ENCODE peak calls at places on chromosomes 7 and 10, in eight cellular contexts. F is IMR-90, X is stomach, R is breast epithelium, L is body of pancreas, K is adrenal gland, W is right lobe of liver, T is transverse colon. N is an unnamed sample.

GRCh38 chr10:131703527-131703926 is 197.3 kb upstream of the PPP2R2D start:
- DNase-seq in F (no peak), X (no peak), W (no peak), R (no peak), L (peak; percentile 2), T (no peak), K (no peak), N (no peak)

GRCh38 chr7:27933691-27934565 is 194.0 kb downstream of the TAX1BP1 start:
- DNase-seq in K (no peak), F (no peak), L (no peak), X (no peak), T (no peak), W (no peak), R (no peak), N (no peak)

GRCh38 chr7:147415991-147416390 is 1174.6 kb upstream of the C7orf33 start:
- DNase-seq in T (no peak), K (no peak), R (no peak), X (no peak), L (no peak), W (no peak), F (peak; percentile 35), N (no peak)

GRCh38 chr10:16819436-16819835 is 2.2 kb upstream of the RSU1 start:
- DNase-seq in R (no peak), L (no peak), X (no peak), T (no peak), K (no peak), F (no peak), W (no peak), N (no peak)

GRCh38 chr7:132980406-132980805 is 101.5 kb downstream of the CHCHD3 start:
- DNase-seq in R (no peak), T (no peak), K (no peak), L (no peak), X (no peak), F (peak; percentile 6), W (no peak), N (no peak)

GRCh38 chr10:122112021-122112616 is 123.2 kb downstream of the TACC2 start:
- DNase-seq in L (no peak), R (no peak), X (no peak), W (no peak), F (peak; percentile 76), T (peak; percentile 20), K (no peak), N (no peak)

GRCh38 chr7:114663502-114663901 is 248.9 kb downstream of the FOXP2 start:
- DNase-seq in W (no peak), K (no peak), R (no peak), F (peak; percentile 34), T (peak; percentile 8), X (no peak), L (no peak), N (no peak)

GRCh38 chr7:127652333-127653248 is 597 bp downstream of the SND1 start:
- DNase-seq in T (no peak), W (no peak), R (no peak), X (no peak), K (peak; percentile 29), F (peak; percentile 62), L (peak; percentile 18), N (no peak)

GRCh38 chr10:43998021-43998809 is 349.5 kb upstream of the ZNF32 start:
- DNase-seq in L (no peak), K (no peak), W (no peak), X (no peak), F (peak; percentile 10), R (no peak), T (no peak), N (no peak)

GRCh38 chr7:28858206-28858605 is 99.9 kb downstream of the TRIL start:
- DNase-seq in F (peak; percentile 83), W (no peak), R (no peak), L (no peak), K (no peak), X (no peak), T (no peak), N (no peak)

GRCh38 chr7:74092964-74093339 is 9.3 kb downstream of the LIMK1 start:
- DNase-seq in F (peak; percentile 19), L (no peak), R (no peak), X (no peak), W (no peak), K (peak; percentile 45), T (peak; percentile 61), N (peak; percentile 48)

GRCh38 chr7:43647772-43648643 is 65.1 kb downstream of the STK17A start:
- DNase-seq in W (no peak), K (peak; percentile 85), L (peak; percentile 60), T (peak; percentile 59), R (peak; percentile 71), X (peak; percentile 71), F (peak; percentile 100), N (peak; percentile 67)

GRCh38 chr10:84818956-84819355 is 490.6 kb downstream of the CCSER2 start:
- DNase-seq in F (no peak), W (no peak), X (no peak), R (no peak), L (no peak), T (no peak), K (no peak), N (no peak)

GRCh38 chr7:124009321-124009720 is 23.5 kb downstream of the TMEM229A start:
- DNase-seq in X (no peak), F (no peak), T (no peak), R (no peak), L (no peak), K (no peak), W (no peak), N (no peak)

GRCh38 chr10:26441491-26442214 is 3.5 kb downstream of the APBB1IP start:
- DNase-seq in T (no peak), W (no peak), R (no peak), L (no peak), X (no peak), F (no peak), K (no peak), N (no peak)

GRCh38 chr10:22649977-22650376 is 64.4 kb downstream of the PIP4K2A start:
- DNase-seq in X (no peak), R (no peak), K (no peak), T (no peak), F (no peak), W (no peak), L (no peak), N (no peak)

GRCh38 chr7:140044251-140044650 is 18.5 kb downstream of the PARP12 start:
- DNase-seq in T (no peak), F (no peak), X (no peak), L (no peak), K (no peak), W (no peak), R (no peak), N (no peak)

GRCh38 chr10:112904000-112904399 is 46.0 kb upstream of the TCF7L2 start:
- DNase-seq in T (no peak), K (no peak), L (no peak), F (peak; percentile 60), R (no peak), X (no peak), W (no peak), N (no peak)

DNA sequence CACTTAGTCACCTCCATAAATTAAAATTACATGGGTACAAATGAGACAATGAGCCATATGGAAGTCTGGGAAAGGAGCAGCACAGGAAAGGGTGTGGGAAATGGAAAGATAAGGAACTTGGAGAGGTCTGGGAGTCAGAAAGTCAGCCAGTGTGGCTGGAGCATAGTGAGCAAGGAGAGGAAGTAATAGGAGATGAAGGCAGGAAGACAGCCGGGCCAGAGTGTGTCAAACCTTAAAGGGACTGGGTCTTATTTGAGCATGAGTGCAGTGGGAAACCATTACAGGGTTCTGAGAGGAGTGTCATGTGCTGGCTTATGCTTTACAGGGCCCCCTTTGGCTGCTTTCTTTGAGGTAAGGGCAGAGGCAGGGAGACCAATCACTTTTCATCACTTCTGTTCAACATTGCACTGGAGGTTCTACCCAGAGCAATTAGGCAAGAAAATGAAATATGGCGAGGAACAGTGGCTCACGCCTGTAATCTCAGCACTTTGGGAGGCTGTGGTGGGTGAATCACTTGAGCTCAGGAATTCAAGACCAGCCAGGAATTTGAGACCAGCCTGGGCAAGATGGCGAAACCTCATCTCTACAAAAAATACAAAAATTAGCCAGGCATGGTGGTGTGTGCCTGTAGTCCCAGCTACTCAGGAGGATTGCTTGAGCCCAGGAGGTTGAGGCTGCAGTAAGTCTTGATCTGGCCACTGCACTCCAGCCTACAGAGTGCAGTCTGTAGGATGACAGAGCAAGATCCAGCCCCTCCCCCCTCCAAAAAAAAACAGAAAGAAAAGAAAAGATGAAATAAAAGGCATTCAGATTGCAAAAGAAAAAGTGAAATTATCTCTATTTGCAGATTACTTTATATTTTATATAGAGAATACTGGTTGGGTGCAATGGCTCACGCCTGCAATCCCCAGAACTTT is 21.0 kb upstream of the ZMIZ2 start:
- DNase-seq in W (no peak), K (no peak), F (peak; percentile 81), X (no peak), L (no peak), T (no peak), R (no peak), N (no peak)
- TF ChIP-seq POLR2A in W (no peak), K (no peak), F (no peak), X (no peak), L (no peak), T (no peak), R (no peak), N (no peak)

DNA sequence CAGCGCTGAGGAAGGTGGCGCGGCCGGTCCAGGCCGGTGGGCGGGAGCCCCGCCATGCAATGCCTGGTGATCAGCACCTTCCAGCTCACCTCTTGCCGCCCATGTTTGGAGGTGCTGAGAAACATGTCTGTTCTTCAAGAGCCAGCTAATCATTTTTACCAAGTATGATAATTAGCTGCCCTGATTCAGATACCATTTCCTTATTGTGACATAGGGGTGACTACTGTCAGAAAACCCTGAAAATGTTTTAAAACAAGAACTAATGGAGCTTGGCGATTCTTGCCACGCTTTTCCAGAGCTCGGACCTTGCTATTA is 33.5 kb upstream of the SFTPD start:
- DNase-seq in R (no peak), W (no peak), T (no peak), L (no peak), X (no peak), K (no peak), F (no peak), N (no peak)
- H3K4me3 ChIP-seq in R (peak overlapping the region; percentile 68), W (peak overlapping the region; percentile 69), T (peak overlapping the region; percentile 70), L (no peak overlapping the region), X (peak overlapping the region; percentile 81), K (peak overlapping the region; percentile 78), F (peak overlapping the region; percentile 61), N (peak overlapping the region; percentile 47)

GRCh38 chr7:518630-519428 is 817 bp downstream of the PDGFA start:
- DNase-seq in X (peak; percentile 89), F (peak; percentile 71), R (peak; percentile 81), T (peak; percentile 88), W (peak; percentile 87), K (peak; percentile 82), L (peak; percentile 91), N (peak; percentile 77)
- H3K27ac ChIP-seq in X (peak overlapping the region; percentile 95), F (no peak overlapping the region), R (peak overlapping the region; percentile 90), T (peak overlapping the region; percentile 95), W (peak overlapping the region; percentile 84), K (peak overlapping the region; percentile 87), L (peak overlapping the region; percentile 99), N (peak overlapping the region; percentile 82)

DNA sequence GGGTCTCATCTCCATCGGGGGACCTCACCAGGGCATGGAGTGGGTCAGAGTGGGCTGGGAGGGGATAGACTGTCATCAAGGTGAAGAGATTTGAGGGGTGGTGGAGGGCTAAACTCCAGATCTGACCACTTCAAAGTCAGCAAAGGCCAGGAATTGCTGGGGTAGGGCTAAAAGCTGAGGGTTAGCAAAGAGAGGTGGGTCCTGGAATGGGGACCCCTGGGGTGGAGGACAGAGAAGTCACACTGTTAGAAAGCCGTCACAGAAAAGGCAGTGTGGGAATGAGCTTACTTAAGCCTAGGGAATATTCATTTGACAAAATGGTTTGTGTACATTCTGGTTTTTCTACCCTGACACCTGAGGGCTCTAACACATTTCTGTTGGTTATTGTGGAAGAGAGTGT is 6.2 kb downstream of the FBH1 start:
- DNase-seq in X (peak; percentile 5), L (no peak), R (no peak), K (no peak), W (no peak), T (no peak), F (no peak), N (no peak)
- TF ChIP-seq POLR2A in X (no peak), L (no peak), R (no peak), K (no peak), W (no peak), T (no peak), F (no peak), N (no peak)

N was measured in uterus.